ENCODE peak calls at places on chromosomes 12 and 14, in ten cellular contexts. T is colonic mucosa, V is lung, R is Karpas-422, Q is mammary epithelial cell, G is body of pancreas, X is Peyer's patch, L is A549, U is endodermal cell, I is astrocyte. A is an unnamed sample.

GRCh38 chr14:76514599-76514998 is 138.7 kb downstream of the ESRRB start:
- DNase-seq in T (no peak), V (no peak), R (peak; percentile 92), Q (peak; percentile 46), G (peak; percentile 53), X (no peak), L (peak; percentile 56), U (peak; percentile 44), I (no peak), A (no peak)

GRCh38 chr14:104085032-104085888 is at the start of gene ASPG:
- DNase-seq in T (peak; percentile 68), V (no peak), R (no peak), Q (no peak), G (peak; percentile 15), X (no peak), L (peak; percentile 35), U (peak; percentile 92), I (no peak), A (no peak)

GRCh38 chr12:262817-263216 is at the start of gene SLC6A13:
- DNase-seq in T (no peak), V (peak; percentile 61), R (no peak), Q (peak; percentile 3), G (no peak), X (no peak), L (no peak), U (no peak), I (peak; percentile 47), A (no peak)

GRCh38 chr12:12788675-12789368 is 3.4 kb downstream of the APOLD1 start:
- DNase-seq in T (peak; percentile 82), V (peak; percentile 63), R (peak; percentile 92), Q (peak; percentile 69), G (peak; percentile 76), X (peak; percentile 70), L (peak; percentile 89), U (peak; percentile 87), I (peak; percentile 48), A (peak; percentile 64)

GRCh38 chr12:110733089-110733715 is 9.5 kb downstream of the PPP1CC start:
- DNase-seq in T (no peak), V (no peak), R (no peak), Q (peak; percentile 9), G (no peak), X (no peak), L (no peak), U (peak; percentile 24), I (peak; percentile 44), A (no peak)

GRCh38 chr12:68609955-68610434 is 704 bp upstream of the RAP1B start:
- DNase-seq in T (peak; percentile 40), V (no peak), R (peak; percentile 70), Q (peak; percentile 31), G (peak; percentile 30), X (no peak), L (peak; percentile 55), U (no peak), I (peak; percentile 39), A (peak; percentile 46)

GRCh38 chr12:130695061-130695460 is 21.0 kb downstream of the RIMBP2 start:
- DNase-seq in T (no peak), V (no peak), R (no peak), Q (no peak), G (no peak), X (no peak), L (no peak), U (no peak), I (no peak), A (no peak)

GRCh38 chr12:47886471-47887240 is 18.1 kb downstream of the VDR start:
- DNase-seq in T (no peak), V (no peak), R (no peak), Q (no peak), G (no peak), X (no peak), L (no peak), U (no peak), I (peak; percentile 77), A (no peak)

GRCh38 chr12:77299001-77299400 is 233.6 kb upstream of the E2F7 start:
- DNase-seq in T (no peak), V (no peak), R (no peak), Q (no peak), G (no peak), X (no peak), L (no peak), U (no peak), I (peak; percentile 30), A (no peak)

GRCh38 chr12:47757840-47758583 is 668 bp downstream of the RAPGEF3 start:
- DNase-seq in T (no peak), V (no peak), R (no peak), Q (no peak), G (no peak), X (no peak), L (no peak), U (peak; percentile 90), I (no peak), A (no peak)

GRCh38 chr12:112796067-112796466 is 4.5 kb downstream of the RPH3A start:
- DNase-seq in T (no peak), V (no peak), R (no peak), Q (no peak), G (no peak), X (no peak), L (peak; percentile 61), U (no peak), I (no peak), A (no peak)

GRCh38 chr12:42483534-42483857 is 106.0 kb downstream of the PRICKLE1 start:
- DNase-seq in T (no peak), V (no peak), R (no peak), Q (peak; percentile 42), G (no peak), X (peak; percentile 41), L (no peak), U (peak; percentile 82), I (no peak), A (no peak)

GRCh38 chr12:112741106-112741505 is 50.4 kb upstream of the RPH3A start:
- DNase-seq in T (no peak), V (no peak), R (no peak), Q (no peak), G (no peak), X (no peak), L (no peak), U (no peak), I (no peak), A (no peak)

DNA sequence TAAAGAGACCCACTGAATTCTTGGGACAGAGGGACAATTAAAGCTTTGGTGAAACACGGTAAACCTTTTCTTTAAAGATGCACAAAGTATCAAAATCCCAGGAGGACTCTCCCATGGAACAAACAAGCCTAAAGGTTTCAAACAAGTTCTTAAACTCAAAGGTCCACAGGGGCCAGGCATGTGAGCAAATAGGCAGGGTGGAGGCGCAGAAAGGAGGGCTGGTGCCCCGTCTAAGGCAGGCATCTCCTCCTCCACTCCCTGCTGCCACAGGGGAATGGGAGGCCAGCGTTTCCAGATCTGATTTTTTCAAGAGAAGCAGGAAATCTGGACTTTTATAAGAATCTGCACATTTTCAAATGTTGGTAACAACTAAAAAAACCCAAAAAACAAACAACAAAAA is 7.6 kb downstream of the RPS6KL1 start:
- DNase-seq in T (no peak), V (no peak), R (no peak), Q (no peak), G (no peak), X (no peak), L (no peak), U (no peak), I (no peak), A (no peak)
- H3K9me3 ChIP-seq in T (no peaks in the 10 kb centered on the region), V (no peaks in the 10 kb centered on the region), R (no peaks in the 10 kb centered on the region), Q (no peaks in the 10 kb centered on the region), G (no peaks in the 10 kb centered on the region), X (no peaks in the 10 kb centered on the region), L (no peaks in the 10 kb centered on the region), U (no peaks in the 10 kb centered on the region), I (no peaks in the 10 kb centered on the region), A (no peaks in the 10 kb centered on the region)

DNA sequence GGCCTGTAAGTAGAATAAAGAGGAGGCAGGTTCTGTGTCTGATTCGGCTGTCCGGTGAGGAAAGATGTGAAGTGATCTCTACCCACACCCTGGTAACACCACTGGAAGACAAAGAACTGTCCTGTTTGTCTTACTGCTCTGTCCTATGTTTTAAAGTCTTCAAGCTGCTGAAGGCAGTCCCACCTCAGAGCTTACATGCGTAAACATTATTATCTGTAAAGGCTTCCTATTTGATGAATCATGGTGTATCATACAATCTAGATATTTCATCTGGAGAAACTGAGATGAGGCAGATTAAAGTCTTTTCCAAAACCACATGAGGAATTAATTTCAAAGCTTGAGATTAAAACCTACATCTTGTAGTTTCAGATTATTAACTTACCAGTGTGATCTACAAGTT is 427.6 kb downstream of the ZFP36L1 start:
- DNase-seq in T (no peak), V (no peak), R (no peak), Q (peak; percentile 65), G (no peak), X (no peak), L (peak; percentile 49), U (no peak), I (peak; percentile 87), A (no peak)
- H3K4me1 ChIP-seq in T (peaks cover 1% of the 10 kb centered on the region), V (peaks cover 6% of the 10 kb centered on the region), R (no peaks in the 10 kb centered on the region), Q (peaks cover 21% of the 10 kb centered on the region), G (peaks cover 28% of the 10 kb centered on the region), X (peaks cover 4% of the 10 kb centered on the region), L (peaks cover 25% of the 10 kb centered on the region), U (peaks cover 12% of the 10 kb centered on the region), I (peaks cover 36% of the 10 kb centered on the region), A (no peaks in the 10 kb centered on the region)

DNA sequence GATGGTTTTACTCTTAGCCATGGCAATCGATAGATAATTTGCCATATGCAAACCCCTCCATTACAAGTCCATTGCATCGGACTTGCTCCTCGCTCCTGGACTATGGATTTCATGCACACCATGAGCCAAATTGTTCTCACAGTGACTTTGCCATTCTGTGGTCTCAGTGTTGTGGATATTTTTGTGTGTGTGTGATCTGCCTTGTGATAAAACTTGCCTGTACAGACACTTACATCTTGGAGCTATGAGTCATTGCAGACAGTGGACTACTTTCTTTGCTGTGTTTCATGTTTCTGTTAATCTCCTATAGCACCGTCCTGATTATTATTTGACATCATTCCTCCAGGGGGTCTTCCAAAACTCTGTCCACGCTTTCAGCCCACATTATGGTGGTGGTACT is 8.4 kb upstream of the OR4K13 start:
- DNase-seq in T (no peak), V (no peak), R (no peak), Q (no peak), G (no peak), X (no peak), L (no peak), U (no peak), I (no peak), A (no peak)
- H3K9me3 ChIP-seq in T (no peaks in the 10 kb centered on the region), V (no peaks in the 10 kb centered on the region), R (peaks cover 24% of the 10 kb centered on the region), Q (peaks cover 24% of the 10 kb centered on the region), G (no peaks in the 10 kb centered on the region), X (no peaks in the 10 kb centered on the region), L (no peaks in the 10 kb centered on the region), U (peaks cover 60% of the 10 kb centered on the region), I (peaks cover 5% of the 10 kb centered on the region), A (no peaks in the 10 kb centered on the region)

GRCh38 chr12:108690799-108691153 is 40.5 kb downstream of the CORO1C start:
- DNase-seq in T (no peak), V (no peak), R (no peak), Q (no peak), G (no peak), X (no peak), L (no peak), U (no peak), I (no peak), A (no peak)
- H3K4me1 ChIP-seq in T (peaks cover 8% of the 10 kb centered on the region), V (peaks cover 26% of the 10 kb centered on the region), R (peaks cover 33% of the 10 kb centered on the region), Q (peaks cover 58% of the 10 kb centered on the region), G (peaks cover 35% of the 10 kb centered on the region), X (peaks cover 7% of the 10 kb centered on the region), L (peaks cover 71% of the 10 kb centered on the region), U (peaks cover 35% of the 10 kb centered on the region), I (peaks cover 68% of the 10 kb centered on the region), A (peaks cover 39% of the 10 kb centered on the region)

GRCh38 chr12:96258451-96258933 is 64.3 kb downstream of the ELK3 start:
- DNase-seq in T (peak; percentile 37), V (no peak), R (no peak), Q (peak; percentile 39), G (peak; percentile 82), X (no peak), L (no peak), U (peak; percentile 74), I (peak; percentile 60), A (no peak)
- H3K9me3 ChIP-seq in T (no peaks in the 10 kb centered on the region), V (no peaks in the 10 kb centered on the region), R (no peaks in the 10 kb centered on the region), Q (no peaks in the 10 kb centered on the region), G (no peaks in the 10 kb centered on the region), X (no peaks in the 10 kb centered on the region), L (no peaks in the 10 kb centered on the region), U (no peaks in the 10 kb centered on the region), I (no peaks in the 10 kb centered on the region), A (no peaks in the 10 kb centered on the region)